ENCODE peak calls at places on chromosomes 4 and X, in ten cellular contexts. A is GM23338, X is neural progenitor cell, Y is keratinocyte, U is PC-3, P is K562, J is GM12878, G is mesendoderm, M is hepatocyte, L is HCT116. S is an unnamed sample. For H3K79me2, the result is how much of the 10 kb centered on the place peaks cover.

GRCh38 chr4:56804551-56804950 is 16.9 kb downstream of the SPINK2 start:
- DNase-seq in A (no peak), X (no peak), Y (peak), U (no peak), P (no peak), J (peak), G (no peak), M (no peak), L (no peak), S (peak)

GRCh38 chrX:97704474-97704873 is 820.8 kb downstream of the RPA4 start:
- DNase-seq in A (no peak), X (no peak), Y (no peak), U (no peak), P (no peak), J (no peak), G (no peak), M (no peak), L (no peak), S (no peak)

GRCh38 chr4:73704314-73705055 is 35.9 kb upstream of the CXCL8 start:
- DNase-seq in A (peak), X (no peak), Y (peak), U (peak), P (peak), J (no peak), G (peak), M (peak), L (peak), S (peak)

GRCh38 chr4:112802780-112803179 is 165.8 kb downstream of the LARP7 start:
- DNase-seq in A (no peak), X (no peak), Y (no peak), U (no peak), P (no peak), J (no peak), G (no peak), M (no peak), L (no peak), S (no peak)

GRCh38 chr4:72314869-72315268 is 254.2 kb downstream of the ADAMTS3 start:
- DNase-seq in A (no peak), X (no peak), Y (no peak), U (peak), P (no peak), J (no peak), G (no peak), M (peak), L (no peak), S (peak)

GRCh38 chr4:25991296-25991695 is 77.3 kb downstream of the SMIM20 start:
- DNase-seq in A (no peak), X (no peak), Y (no peak), U (no peak), P (no peak), J (no peak), G (no peak), M (no peak), L (no peak), S (no peak)

GRCh38 chr4:56870927-56871326 is 36.8 kb upstream of the REST start:
- DNase-seq in A (peak), X (no peak), Y (no peak), U (no peak), P (no peak), J (no peak), G (no peak), M (peak), L (no peak), S (no peak)

GRCh38 chrX:65035451-65035779 is 59.2 kb upstream of the ZC4H2 start:
- DNase-seq in A (peak), X (peak), Y (no peak), U (peak), P (peak), J (no peak), G (no peak), M (peak), L (no peak), S (no peak)

GRCh38 chr4:67051000-67051789 is 494.1 kb downstream of the CENPC start:
- DNase-seq in A (peak), X (no peak), Y (no peak), U (no peak), P (no peak), J (no peak), G (no peak), M (no peak), L (no peak), S (peak)

GRCh38 chr4:168645933-168646768 is 149.3 kb downstream of the PALLD start:
- DNase-seq in A (no peak), X (no peak), Y (no peak), U (no peak), P (no peak), J (no peak), G (peak), M (peak), L (no peak), S (no peak)

GRCh38 chr4:35604724-35605123 is 639.6 kb downstream of the ARAP2 start:
- DNase-seq in A (no peak), X (no peak), Y (no peak), U (no peak), P (no peak), J (no peak), G (no peak), M (no peak), L (no peak), S (no peak)

GRCh38 chrX:115696039-115696438 is 135.1 kb downstream of the PLS3 start:
- DNase-seq in A (peak), X (no peak), Y (no peak), U (no peak), P (no peak), J (no peak), G (no peak), M (no peak), L (no peak), S (no peak)

GRCh38 chrX:10017866-10018265 is 50.7 kb downstream of the CLDN34 start:
- DNase-seq in A (peak), X (no peak), Y (peak), U (peak), P (no peak), J (no peak), G (peak), M (peak), L (peak), S (peak)

GRCh38 chrX:48520976-48521352 is 644 bp upstream of the EBP start:
- DNase-seq in A (peak), X (no peak), Y (no peak), U (no peak), P (peak), J (no peak), G (peak), M (no peak), L (no peak), S (no peak)

GRCh38 chrX:36908801-36909403 is 99.3 kb upstream of the FAM47C start:
- DNase-seq in A (peak), X (peak), Y (no peak), U (peak), P (peak), J (peak), G (peak), M (peak), L (peak), S (peak)

GRCh38 chr4:24527371-24527770 is 57.0 kb downstream of the DHX15 start:
- DNase-seq in A (no peak), X (no peak), Y (no peak), U (no peak), P (no peak), J (no peak), G (no peak), M (no peak), L (no peak), S (no peak)

GRCh38 chr4:47551682-47552081 is 66.6 kb downstream of the ATP10D start:
- DNase-seq in A (no peak), X (no peak), Y (no peak), U (peak), P (no peak), J (no peak), G (no peak), M (no peak), L (no peak), S (peak)

GRCh38 chr4:76023381-76023780 is at the start of gene CXCL10:
- DNase-seq in A (no peak), X (no peak), Y (no peak), U (no peak), P (no peak), J (no peak), G (no peak), M (no peak), L (no peak), S (peak)

GRCh38 chr4:61374612-61374920 is 174.4 kb downstream of the ADGRL3 start:
- DNase-seq in A (peak), X (peak), Y (no peak), U (peak), P (no peak), J (no peak), G (no peak), M (no peak), L (no peak), S (no peak)

GRCh38 chr4:931960-932712 is at the start of the genes GAK and TMEM175:
- DNase-seq in A (peak), X (peak), Y (peak), U (peak), P (peak), J (peak), G (peak), M (peak), L (peak), S (peak)
- H3K79me2 ChIP-seq in A (under half), X (under half), Y (half or more), U (half or more), P (half or more), J (under half), G (under half), M (half or more), L (half or more), S (half or more)

DNA sequence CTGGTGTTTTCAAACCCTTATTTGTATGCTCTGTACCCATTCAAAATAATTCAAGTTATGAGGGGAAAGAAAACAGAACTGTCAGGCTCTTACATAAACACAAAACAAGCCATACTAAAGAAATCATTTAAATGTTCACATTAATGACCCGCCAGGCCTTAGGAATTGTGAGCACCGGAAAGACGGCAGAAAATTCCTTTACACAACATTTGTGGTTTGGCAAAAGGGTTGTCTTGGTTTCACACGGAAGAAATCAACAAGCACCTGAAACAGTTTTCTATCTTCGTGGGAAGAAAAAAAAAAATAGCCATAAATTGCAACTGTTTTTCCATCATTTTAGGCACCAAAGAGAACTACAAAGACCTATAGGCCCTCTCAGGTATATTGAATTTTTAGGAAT is 188.5 kb upstream of the FTHL17 start:
- DNase-seq in A (no peak), X (no peak), Y (no peak), U (no peak), P (no peak), J (no peak), G (no peak), M (no peak), L (no peak), S (peak)
- H3K79me2 ChIP-seq in A (under half), X (under half), Y (under half), U (under half), P (under half), J (under half), G (under half), M (under half), L (under half), S (under half)

GRCh38 chr4:42630908-42631307 is 26.0 kb downstream of the ATP8A1 start:
- DNase-seq in A (no peak), X (no peak), Y (no peak), U (peak), P (no peak), J (no peak), G (no peak), M (no peak), L (no peak), S (no peak)
- H3K79me2 ChIP-seq in A (under half), X (under half), Y (under half), U (under half), P (under half), J (half or more), G (under half), M (under half), L (under half), S (under half)

DNA sequence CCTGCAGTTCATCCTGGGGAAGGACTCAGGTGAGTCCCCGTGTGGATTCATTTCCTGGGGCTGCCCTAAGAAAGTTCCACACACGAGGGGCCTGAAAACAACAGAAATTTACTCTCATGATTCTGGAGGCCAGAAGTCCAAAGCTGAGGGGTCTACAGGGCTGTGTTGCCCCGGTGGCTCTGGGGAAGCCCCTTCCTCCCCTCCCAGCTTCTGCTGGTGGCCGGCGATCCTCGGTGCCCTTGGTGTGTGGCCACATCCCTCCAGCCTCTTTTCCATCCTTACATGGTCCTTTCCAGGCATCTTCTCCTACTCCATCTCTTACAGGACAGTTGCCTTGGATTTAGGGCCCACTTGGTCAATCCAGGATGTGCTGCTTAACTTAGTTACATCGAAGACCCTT is 15.1 kb downstream of the SH3BP2 start:
- DNase-seq in A (no peak), X (no peak), Y (no peak), U (no peak), P (no peak), J (no peak), G (no peak), M (no peak), L (no peak), S (no peak)
- H3K79me2 ChIP-seq in A (under half), X (under half), Y (under half), U (under half), P (under half), J (under half), G (under half), M (under half), L (under half), S (under half)

GRCh38 chr4:40205259-40206198 is 8.7 kb downstream of the RHOH start:
- DNase-seq in A (no peak), X (no peak), Y (no peak), U (no peak), P (peak), J (peak), G (peak), M (no peak), L (no peak), S (no peak)
- H3K79me2 ChIP-seq in A (under half), X (under half), Y (under half), U (under half), P (half or more), J (half or more), G (under half), M (under half), L (under half), S (under half)

GRCh38 chr4:98608343-98608742 is 50.1 kb downstream of the TSPAN5 start:
- DNase-seq in A (no peak), X (no peak), Y (no peak), U (no peak), P (no peak), J (no peak), G (peak), M (no peak), L (no peak), S (no peak)
- H3K79me2 ChIP-seq in A (half or more), X (half or more), Y (half or more), U (half or more), P (under half), J (under half), G (under half), M (under half), L (half or more), S (half or more)

S was measured in mammary epithelial cell.